ENCODE peak calls at places on chromosomes 7 and 10, in four cellular contexts. Z, V, Y and H are unnamed samples.

GRCh38 chr7:503575-504111 is 16.0 kb downstream of the PDGFA start:
- DNase-seq in Z (no peak), V (no peak), Y (no peak), H (no peak)

GRCh38 chr7:75739796-75740672 is 1.3 kb upstream of the HIP1 start:
- DNase-seq in Z (no peak), V (peak; percentile 85), Y (peak; percentile 77), H (peak; percentile 72)

GRCh38 chr7:36473454-36474282 is 84.0 kb downstream of the ANLN start:
- DNase-seq in Z (no peak), V (peak; percentile 33), Y (no peak), H (no peak)

GRCh38 chr10:787933-788651 is 98.6 kb upstream of the DIP2C start:
- DNase-seq in Z (no peak), V (no peak), Y (peak; percentile 76), H (no peak)

GRCh38 chr10:17841055-17841454 is 31.9 kb downstream of the MRC1 start:
- DNase-seq in Z (no peak), V (no peak), Y (no peak), H (no peak)

GRCh38 chr10:71308985-71309384 is 10.1 kb upstream of the SLC29A3 start:
- DNase-seq in Z (no peak), V (no peak), Y (no peak), H (no peak)

GRCh38 chr7:135729230-135729629 is 1.2 kb upstream of the SLC13A4 start:
- DNase-seq in Z (no peak), V (no peak), Y (no peak), H (no peak)

GRCh38 chr10:32298066-32298812 is 48.7 kb downstream of the EPC1 start:
- DNase-seq in Z (no peak), V (no peak), Y (peak; percentile 85), H (no peak)

GRCh38 chr7:5143935-5144903 is 45.8 kb upstream of the WIPI2 start:
- DNase-seq in Z (no peak), V (peak; percentile 89), Y (no peak), H (peak; percentile 45)

GRCh38 chr10:104334965-104335650 is 3.2 kb downstream of the ITPRIP start:
- DNase-seq in Z (peak; percentile 56), V (no peak), Y (peak; percentile 20), H (no peak)

GRCh38 chr10:80545258-80545881 is 7.7 kb downstream of the SH2D4B start:
- DNase-seq in Z (no peak), V (no peak), Y (no peak), H (no peak)

GRCh38 chr10:5644930-5645329 is 21.5 kb downstream of the ASB13 start:
- DNase-seq in Z (no peak), V (no peak), Y (no peak), H (no peak)

GRCh38 chr10:14723052-14723689 is 51.5 kb downstream of the FAM107B start:
- DNase-seq in Z (no peak), V (no peak), Y (no peak), H (no peak)

GRCh38 chr10:12394236-12395033 is 45.1 kb downstream of the CAMK1D start:
- DNase-seq in Z (no peak), V (no peak), Y (peak; percentile 34), H (no peak)

GRCh38 chr7:50542132-50542531 is 23.1 kb downstream of the DDC start:
- DNase-seq in Z (no peak), V (no peak), Y (no peak), H (no peak)

GRCh38 chr7:140314571-140315480 is 83.5 kb downstream of the SLC37A3 start:
- DNase-seq in Z (no peak), V (no peak), Y (no peak), H (no peak)

GRCh38 chr7:99120503-99120902 is 23.4 kb downstream of the SMURF1 start:
- DNase-seq in Z (no peak), V (no peak), Y (no peak), H (no peak)

GRCh38 chr10:25522946-25523608 is 348.3 kb downstream of the GPR158 start:
- DNase-seq in Z (no peak), V (no peak), Y (peak; percentile 2), H (no peak)

GRCh38 chr10:116765549-116766162 is 23.3 kb upstream of the HSPA12A start:
- DNase-seq in Z (no peak), V (peak; percentile 32), Y (no peak), H (no peak)

GRCh38 chr7:19268737-19269136 is 123.5 kb upstream of the FERD3L start:
- DNase-seq in Z (no peak), V (no peak), Y (no peak), H (no peak)

GRCh38 chr7:151742713-151743480 is 134.0 kb downstream of the PRKAG2 start:
- DNase-seq in Z (no peak), V (no peak), Y (no peak), H (no peak)

GRCh38 chr10:72079356-72079755 is 9.0 kb downstream of the SPOCK2 start:
- DNase-seq in Z (no peak), V (peak; percentile 44), Y (no peak), H (no peak)

GRCh38 chr7:159105066-159105780 is 39.4 kb downstream of the VIPR2 start:
- DNase-seq in Z (no peak), V (no peak), Y (no peak), H (no peak)

GRCh38 chr10:43421201-43421507 is 12.2 kb upstream of the HNRNPF start:
- DNase-seq in Z (no peak), V (no peak), Y (no peak), H (no peak)

GRCh38 chr7:75953918-75954317 is 39.0 kb downstream of the POR start:
- DNase-seq in Z (no peak), V (no peak), Y (no peak), H (no peak)

GRCh38 chr10:21972584-21972983 is 30.9 kb downstream of the DNAJC1 start:
- DNase-seq in Z (no peak), V (peak; percentile 17), Y (no peak), H (no peak)

GRCh38 chr10:105956550-105956949 is 1208.0 kb downstream of the SORCS1 start:
- DNase-seq in Z (no peak), V (peak; percentile 61), Y (no peak), H (peak; percentile 5)

GRCh38 chr10:133440633-133441285 is 13.0 kb upstream of the SCART1 start:
- DNase-seq in Z (no peak), V (no peak), Y (no peak), H (no peak)

GRCh38 chr10:63681965-63682704 is 160.9 kb downstream of the REEP3 start:
- DNase-seq in Z (no peak), V (peak; percentile 28), Y (peak; percentile 45), H (no peak)

GRCh38 chr10:112539340-112539739 is 92.3 kb downstream of the VTI1A start:
- DNase-seq in Z (no peak), V (no peak), Y (no peak), H (no peak)

GRCh38 chr10:28822719-28823464 is 145.6 kb downstream of the BAMBI start:
- DNase-seq in Z (no peak), V (no peak), Y (no peak), H (no peak)

GRCh38 chr10:91683976-91684375 is 51.1 kb upstream of the PPP1R3C start:
- DNase-seq in Z (no peak), V (no peak), Y (peak; percentile 59), H (no peak)

GRCh38 chr7:116652793-116653192 is 19.2 kb upstream of the MET start:
- DNase-seq in Z (no peak), V (no peak), Y (no peak), H (no peak)

GRCh38 chr7:19069842-19070241 is 47.6 kb downstream of the TWIST1 start:
- DNase-seq in Z (no peak), V (no peak), Y (no peak), H (no peak)

GRCh38 chr10:74213571-74214162 is 62.6 kb downstream of the ADK start:
- DNase-seq in Z (no peak), V (peak; percentile 47), Y (peak; percentile 63), H (no peak)

GRCh38 chr7:2953588-2954407 is 89.9 kb downstream of the CARD11 start:
- DNase-seq in Z (peak; percentile 38), V (no peak), Y (no peak), H (no peak)

DNA sequence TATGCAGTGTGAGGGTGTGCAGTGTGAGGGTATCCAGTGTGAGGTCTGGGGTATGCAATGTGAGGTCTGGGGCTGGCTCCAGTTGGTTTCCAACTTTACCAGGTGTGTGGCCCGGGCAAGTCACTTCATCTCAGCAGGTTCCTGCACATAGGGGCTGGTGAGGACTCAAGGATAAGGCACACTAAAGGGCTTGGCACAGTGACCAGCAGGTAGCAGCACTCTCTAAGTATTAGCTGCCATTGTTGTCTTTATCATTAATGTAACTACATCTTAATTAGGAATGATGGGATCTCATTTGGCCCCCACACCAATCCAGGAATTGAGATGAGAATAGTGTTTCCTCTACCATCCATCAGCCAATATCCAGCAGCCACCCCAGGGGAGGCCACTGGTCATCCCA is 117.3 kb downstream of the KCNMA1 start:
- DNase-seq in Z (no peak), V (no peak), Y (no peak), H (no peak)
- TF ChIP-seq CTCF in Z (no peak), V (no peak), Y (no peak), H (no peak)

DNA sequence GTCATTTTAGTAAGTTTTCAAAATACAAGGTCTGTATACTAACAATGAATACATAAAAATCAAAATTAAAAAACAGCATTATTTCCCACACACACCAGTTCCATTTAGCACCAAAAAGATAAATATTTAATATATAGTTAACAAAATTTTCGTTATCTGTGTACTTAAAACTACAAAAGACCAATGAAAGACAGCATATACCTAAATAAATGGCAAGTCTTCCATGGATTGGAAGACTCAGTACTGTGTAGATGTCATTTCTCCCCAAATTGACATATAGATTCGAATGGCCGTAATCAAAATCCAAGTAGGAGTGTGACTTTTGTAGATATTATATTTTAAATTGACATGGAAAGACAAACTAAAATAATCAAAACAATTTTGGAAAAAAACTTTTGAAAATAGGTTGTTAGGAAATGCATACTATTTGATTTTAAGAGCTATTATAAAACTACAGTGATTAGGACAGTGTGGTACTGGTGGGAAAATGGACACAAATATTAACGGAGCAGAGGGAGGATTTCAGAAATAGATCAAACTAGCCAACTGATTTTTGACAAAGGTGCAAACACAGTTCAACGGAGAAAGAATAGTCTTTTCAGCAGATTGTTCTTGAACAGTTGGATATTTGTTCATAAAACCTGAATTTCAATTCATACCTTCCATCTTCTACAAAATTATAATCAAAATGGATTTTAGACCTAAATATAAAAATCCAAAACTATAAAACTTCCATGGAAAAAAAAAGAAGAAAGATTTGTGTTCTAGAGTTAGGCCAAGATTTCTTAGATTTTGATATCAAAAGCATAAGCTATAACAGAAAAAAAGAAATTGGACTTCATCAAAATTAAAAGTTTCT is 14.8 kb upstream of the KLF14 start:
- DNase-seq in Z (no peak), V (no peak), Y (no peak), H (no peak)
- H3K4me3 ChIP-seq in Z (no peak overlapping the region), V (no peak overlapping the region), Y (no peak overlapping the region), H (no peak overlapping the region)

DNA sequence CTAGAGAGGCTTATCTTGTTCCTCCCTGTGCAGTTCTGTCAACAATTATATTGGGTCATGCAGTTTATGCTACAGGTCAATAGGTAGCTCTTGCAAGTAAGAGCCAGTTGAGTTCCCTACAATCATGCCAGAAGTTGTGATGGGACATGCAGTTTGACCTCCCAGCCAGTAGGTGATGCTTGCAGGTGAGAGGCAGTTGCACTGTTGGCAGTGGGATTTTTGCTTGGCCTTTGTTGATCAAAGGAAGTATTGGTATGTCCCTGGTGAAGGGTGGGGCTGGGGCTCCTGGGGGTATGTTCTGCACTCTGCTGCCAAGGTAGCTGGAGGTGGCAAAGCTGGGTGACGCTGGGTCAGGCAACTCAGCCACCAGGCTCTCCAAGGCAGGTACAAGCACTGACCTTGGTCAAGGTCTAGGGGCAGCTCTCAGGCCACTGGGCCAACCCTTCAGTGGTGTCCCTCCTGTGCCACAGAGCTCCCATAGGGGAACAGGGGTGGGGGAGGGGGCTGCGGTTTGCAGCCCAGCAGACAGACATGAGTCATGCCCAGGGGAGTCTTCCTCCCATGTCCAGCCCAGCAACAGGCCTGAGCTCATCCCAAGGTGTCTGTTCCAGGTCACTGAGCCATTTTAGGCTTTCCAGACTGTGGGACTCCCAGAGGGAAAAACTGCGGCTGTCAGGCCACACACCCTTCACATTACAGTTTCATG is 43.3 kb downstream of the MEOX2 start:
- DNase-seq in Z (no peak), V (no peak), Y (no peak), H (no peak)
- TF ChIP-seq CTCF in Z (no peak), V (no peak), Y (no peak), H (no peak)

GRCh38 chr7:27774717-27775328 is 34.9 kb downstream of the TAX1BP1 start:
- DNase-seq in Z (no peak), V (no peak), Y (peak; percentile 44), H (no peak)
- H3K4me3 ChIP-seq in Z (no peak overlapping the region), V (no peak overlapping the region), Y (no peak overlapping the region), H (no peak overlapping the region)